ENCODE peak calls at places on chromosomes 5 and 9, in four cellular contexts. W is LoVo, J is NCI-H2107, I is lower leg skin. M is an unnamed sample.

GRCh38 chr9:81410201-81410600 is 279.1 kb downstream of the TLE1 start:
- DNase-seq in W (peak), J (no peak), I (no peak), M (peak)

GRCh38 chr9:36402536-36402935 is 2.5 kb upstream of the RNF38 start:
- DNase-seq in W (no peak), J (no peak), I (no peak), M (no peak)

GRCh38 chr9:134987376-134987775 is 69.7 kb upstream of the FCN1 start:
- DNase-seq in W (no peak), J (no peak), I (peak), M (no peak)

GRCh38 chr9:85740821-85741111 is 988 bp downstream of the AGTPBP1 start:
- DNase-seq in W (no peak), J (no peak), I (no peak), M (no peak)

GRCh38 chr5:143499480-143500114 is 96.1 kb upstream of the NR3C1 start:
- DNase-seq in W (no peak), J (no peak), I (no peak), M (no peak)

GRCh38 chr5:96288845-96289185 is 144.2 kb downstream of the PCSK1 start:
- DNase-seq in W (no peak), J (no peak), I (no peak), M (no peak)

GRCh38 chr9:80596576-80596975 is 1024.8 kb downstream of the TLE4 start:
- DNase-seq in W (no peak), J (no peak), I (no peak), M (no peak)

GRCh38 chr9:91101598-91102168 is 260.0 kb downstream of the AUH start:
- DNase-seq in W (no peak), J (no peak), I (no peak), M (no peak)

GRCh38 chr5:136090319-136090718 is 42.3 kb upstream of the SMAD5 start:
- DNase-seq in W (no peak), J (no peak), I (no peak), M (no peak)

GRCh38 chr5:168409601-168410458 is 76.4 kb upstream of the RARS1 start:
- DNase-seq in W (peak), J (no peak), I (no peak), M (peak)

GRCh38 chr5:56359809-56360685 is 126.9 kb upstream of the ANKRD55 start:
- DNase-seq in W (no peak), J (no peak), I (no peak), M (no peak)

GRCh38 chr5:150302301-150303069 is at the start of gene ARSI:
- DNase-seq in W (no peak), J (no peak), I (no peak), M (no peak)

GRCh38 chr9:129143461-129143927 is 32.3 kb downstream of the PTPA start:
- DNase-seq in W (no peak), J (no peak), I (peak), M (no peak)

GRCh38 chr9:133888779-133889491 is 103.2 kb downstream of the VAV2 start:
- DNase-seq in W (no peak), J (no peak), I (no peak), M (no peak)

GRCh38 chr5:52709171-52709925 is 78.4 kb upstream of the ITGA1 start:
- DNase-seq in W (no peak), J (no peak), I (no peak), M (no peak)

GRCh38 chr9:131641618-131642495 is 96.5 kb downstream of the PRRT1B start:
- DNase-seq in W (no peak), J (no peak), I (no peak), M (no peak)

GRCh38 chr9:21078702-21079101 is 960 bp upstream of the IFNB1 start:
- DNase-seq in W (no peak), J (no peak), I (no peak), M (no peak)

GRCh38 chr5:58922392-58923171 is 339.7 kb downstream of the RAB3C start:
- DNase-seq in W (no peak), J (no peak), I (peak), M (no peak)

GRCh38 chr5:56837386-56837785 is 22.0 kb downstream of the MAP3K1 start:
- DNase-seq in W (no peak), J (no peak), I (no peak), M (no peak)

GRCh38 chr9:106771618-106772017 is 91.3 kb upstream of the ZNF462 start:
- DNase-seq in W (no peak), J (no peak), I (no peak), M (no peak)

M was measured in foreskin keratinocyte.